ENCODE peak calls at places on chromosomes 3 and 15, in seven cellular contexts. B is CD8-positive, alpha-beta T cell; E is body of pancreas; L is HCT116; Q is AG09309; J is cardiac muscle cell; D is A549. U is an unnamed sample.

GRCh38 chr3:188320757-188321156 is 166.8 kb downstream of the LPP start:
- DNase-seq in B (no peak), E (no peak), L (no peak), Q (peak), J (no peak), D (no peak), U (peak)

GRCh38 chr3:87625911-87626310 is 349.5 kb upstream of the POU1F1 start:
- DNase-seq in B (no peak), E (no peak), L (no peak), Q (no peak), J (no peak), D (no peak), U (no peak)

GRCh38 chr15:62834686-62835279 is 207.8 kb upstream of the TPM1 start:
- DNase-seq in B (no peak), E (no peak), L (no peak), Q (no peak), J (no peak), D (no peak), U (no peak)

GRCh38 chr15:66907826-66908502 is 157.4 kb upstream of the SMAD3 start:
- DNase-seq in B (no peak), E (peak), L (no peak), Q (no peak), J (no peak), D (no peak), U (peak)

GRCh38 chr3:62940763-62941632 is 65.8 kb upstream of the CADPS start:
- DNase-seq in B (no peak), E (no peak), L (no peak), Q (peak), J (no peak), D (no peak), U (peak)

GRCh38 chr3:143974877-143975238 is 3.2 kb downstream of the DIPK2A start:
- DNase-seq in B (no peak), E (no peak), L (no peak), Q (no peak), J (no peak), D (no peak), U (no peak)

GRCh38 chr15:62464705-62465104 is 299.6 kb upstream of the C2CD4B start:
- DNase-seq in B (no peak), E (no peak), L (no peak), Q (no peak), J (no peak), D (no peak), U (peak)

GRCh38 chr3:11718582-11719405 is 75.1 kb upstream of the VGLL4 start:
- DNase-seq in B (peak), E (peak), L (peak), Q (no peak), J (peak), D (peak), U (peak)

GRCh38 chr15:74603026-74603788 is 12.4 kb upstream of the CLK3 start:
- DNase-seq in B (no peak), E (no peak), L (no peak), Q (no peak), J (no peak), D (no peak), U (no peak)

GRCh38 chr3:23926736-23927135 is 9.8 kb downstream of the RPL15 start:
- DNase-seq in B (no peak), E (no peak), L (no peak), Q (no peak), J (no peak), D (peak), U (no peak)

GRCh38 chr15:29805043-29805707 is 17.1 kb downstream of the TJP1 start:
- DNase-seq in B (no peak), E (no peak), L (no peak), Q (peak), J (no peak), D (peak), U (peak)

GRCh38 chr3:171981271-171981605 is 58.1 kb upstream of the FNDC3B start:
- DNase-seq in B (no peak), E (no peak), L (no peak), Q (no peak), J (no peak), D (no peak), U (no peak)

GRCh38 chr15:73753250-73754130 is at the start of gene INSYN1:
- DNase-seq in B (no peak), E (peak), L (no peak), Q (no peak), J (peak), D (no peak), U (peak)

GRCh38 chr3:151751161-151751560 is 17.4 kb downstream of the AADACL2 start:
- DNase-seq in B (no peak), E (no peak), L (no peak), Q (peak), J (no peak), D (no peak), U (peak)

GRCh38 chr3:182165234-182165633 is 453.5 kb downstream of the SOX2 start:
- DNase-seq in B (no peak), E (no peak), L (no peak), Q (no peak), J (peak), D (no peak), U (no peak)

GRCh38 chr3:79167651-79168416 is 600.0 kb downstream of the ROBO1 start:
- DNase-seq in B (no peak), E (no peak), L (no peak), Q (peak), J (no peak), D (peak), U (peak)

GRCh38 chr15:94324117-94324826 is 92.9 kb downstream of the MCTP2 start:
- DNase-seq in B (peak), E (peak), L (peak), Q (no peak), J (peak), D (peak), U (peak)

GRCh38 chr3:136142592-136142991 is 53.5 kb downstream of the MSL2 start:
- DNase-seq in B (no peak), E (no peak), L (peak), Q (peak), J (no peak), D (peak), U (peak)

GRCh38 chr15:99211926-99212325 is 37.5 kb downstream of the TTC23 start:
- DNase-seq in B (no peak), E (no peak), L (no peak), Q (no peak), J (no peak), D (peak), U (peak)

GRCh38 chr3:49723631-49724551 is at the start of gene GMPPB:
- DNase-seq in B (peak), E (peak), L (peak), Q (peak), J (peak), D (peak), U (peak)

GRCh38 chr15:56978898-56979662 is 60.6 kb downstream of the TCF12 start:
- DNase-seq in B (no peak), E (no peak), L (no peak), Q (no peak), J (no peak), D (peak), U (peak)

GRCh38 chr3:172040976-172041963 is 1.9 kb downstream of the FNDC3B start:
- DNase-seq in B (no peak), E (peak), L (no peak), Q (peak), J (no peak), D (peak), U (peak)

GRCh38 chr3:150545419-150546225 is 674 bp downstream of the SERP1 start:
- DNase-seq in B (peak), E (peak), L (no peak), Q (no peak), J (peak), D (peak), U (peak)

GRCh38 chr3:184262166-184262926 is 993 bp upstream of the CAMK2N2 start:
- DNase-seq in B (peak), E (peak), L (no peak), Q (no peak), J (no peak), D (no peak), U (no peak)

GRCh38 chr3:54243262-54243931 is 121.0 kb downstream of the CACNA2D3 start:
- DNase-seq in B (no peak), E (peak), L (no peak), Q (no peak), J (no peak), D (peak), U (no peak)

GRCh38 chr3:135056084-135056730 is 261.1 kb downstream of the EPHB1 start:
- DNase-seq in B (no peak), E (no peak), L (no peak), Q (no peak), J (no peak), D (no peak), U (no peak)

GRCh38 chr3:13811614-13812013 is 68.3 kb downstream of the WNT7A start:
- DNase-seq in B (no peak), E (no peak), L (no peak), Q (no peak), J (no peak), D (no peak), U (no peak)

GRCh38 chr3:186044973-186045372 is 63.9 kb downstream of the ETV5 start:
- DNase-seq in B (no peak), E (peak), L (no peak), Q (no peak), J (no peak), D (no peak), U (no peak)

GRCh38 chr3:197750396-197750831 is 731 bp downstream of the FYTTD1 start:
- DNase-seq in B (peak), E (peak), L (no peak), Q (no peak), J (peak), D (peak), U (peak)

GRCh38 chr15:93862791-93863190 is 368.6 kb upstream of the MCTP2 start:
- DNase-seq in B (no peak), E (peak), L (no peak), Q (no peak), J (no peak), D (no peak), U (no peak)

GRCh38 chr3:38131621-38132369 is 5.1 kb downstream of the ACAA1 start:
- DNase-seq in B (no peak), E (peak), L (no peak), Q (no peak), J (peak), D (peak), U (peak)

GRCh38 chr15:70508561-70509281 is 254.6 kb downstream of the UACA start:
- DNase-seq in B (no peak), E (no peak), L (no peak), Q (peak), J (no peak), D (peak), U (peak)

GRCh38 chr3:149572796-149573414 is 84.9 kb downstream of the WWTR1 start:
- DNase-seq in B (no peak), E (no peak), L (no peak), Q (no peak), J (no peak), D (no peak), U (peak)

GRCh38 chr15:87711011-87711410 is 545.5 kb downstream of the NTRK3 start:
- DNase-seq in B (no peak), E (no peak), L (no peak), Q (no peak), J (no peak), D (no peak), U (no peak)

GRCh38 chr15:70056091-70056680 is 41.5 kb downstream of the TLE3 start:
- DNase-seq in B (no peak), E (no peak), L (no peak), Q (no peak), J (no peak), D (no peak), U (no peak)

GRCh38 chr3:47404955-47405790 is 24.4 kb downstream of the PTPN23 start:
- DNase-seq in B (no peak), E (no peak), L (no peak), Q (peak), J (peak), D (no peak), U (peak)

GRCh38 chr3:47408839-47409229 is 28.0 kb downstream of the PTPN23 start:
- DNase-seq in B (no peak), E (no peak), L (no peak), Q (no peak), J (no peak), D (no peak), U (no peak)

GRCh38 chr3:47407896-47408838 is 27.3 kb downstream of the PTPN23 start:
- DNase-seq in B (no peak), E (no peak), L (no peak), Q (no peak), J (no peak), D (no peak), U (no peak)

GRCh38 chr3:47405820-47406761 is 25.3 kb downstream of the PTPN23 start:
- DNase-seq in B (no peak), E (no peak), L (no peak), Q (no peak), J (no peak), D (no peak), U (no peak)

GRCh38 chr3:47406762-47407149 is 25.9 kb downstream of the PTPN23 start:
- DNase-seq in B (no peak), E (no peak), L (no peak), Q (no peak), J (no peak), D (no peak), U (no peak)
- TF ChIP-seq CTCF in B (no peak), E (no peak), L (no peak), Q (no peak), J (no peak), D (no peak), U (no peak)

GRCh38 chr3:51389423-51390183 is 1.5 kb upstream of the RBM15B start:
- DNase-seq in B (peak), E (peak), L (no peak), Q (no peak), J (peak), D (peak), U (peak)
- H3K4me3 ChIP-seq in B (no peak), E (no peak), L (no peak), Q (no peak), J (no peak), D (no peak), U (no peak)

DNA sequence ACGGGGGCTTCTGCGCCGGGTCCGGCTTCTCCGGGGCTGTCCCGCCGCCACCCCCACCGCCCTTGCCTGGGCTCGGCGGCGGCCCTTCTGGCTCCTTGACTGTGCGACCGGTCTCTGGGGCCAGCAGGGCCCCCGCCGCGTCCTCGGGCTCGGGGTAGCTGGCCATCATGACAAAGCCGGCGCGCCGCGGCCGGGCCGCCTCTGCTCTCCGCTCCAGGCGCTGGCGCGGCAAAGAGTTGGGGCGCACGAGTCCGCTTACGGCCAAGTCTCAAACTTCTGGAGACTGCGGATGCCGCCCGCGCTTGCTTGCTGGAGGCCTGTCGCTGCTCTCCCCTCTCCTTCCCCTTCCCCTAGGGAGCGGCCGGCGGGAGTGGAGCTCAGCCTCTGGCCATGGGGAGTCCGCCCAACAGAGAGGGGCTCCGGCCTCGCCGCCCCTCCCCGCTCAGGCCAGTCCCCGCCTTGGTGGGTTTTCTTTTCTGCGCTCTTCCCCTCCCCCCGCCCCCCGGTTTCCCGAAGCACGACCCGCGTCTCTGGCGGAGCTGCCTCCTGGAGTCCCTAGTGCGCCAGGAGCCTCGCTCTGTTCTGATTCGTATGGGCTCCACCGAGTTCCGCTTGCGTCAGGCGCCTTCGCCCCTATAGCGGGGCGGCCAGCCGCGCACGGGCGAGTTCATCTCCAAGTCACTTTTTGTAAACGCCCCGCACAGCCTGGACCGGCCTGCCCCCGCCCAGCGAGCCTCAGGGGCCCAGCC is at the start of the genes FOXL2 and FOXL2NB:
- DNase-seq in B (peak), E (peak), L (no peak), Q (no peak), J (peak), D (peak), U (peak)
- TF ChIP-seq CTCF in B (no peak), E (no peak), L (no peak), Q (no peak), J (no peak), D (no peak), U (no peak)

DNA sequence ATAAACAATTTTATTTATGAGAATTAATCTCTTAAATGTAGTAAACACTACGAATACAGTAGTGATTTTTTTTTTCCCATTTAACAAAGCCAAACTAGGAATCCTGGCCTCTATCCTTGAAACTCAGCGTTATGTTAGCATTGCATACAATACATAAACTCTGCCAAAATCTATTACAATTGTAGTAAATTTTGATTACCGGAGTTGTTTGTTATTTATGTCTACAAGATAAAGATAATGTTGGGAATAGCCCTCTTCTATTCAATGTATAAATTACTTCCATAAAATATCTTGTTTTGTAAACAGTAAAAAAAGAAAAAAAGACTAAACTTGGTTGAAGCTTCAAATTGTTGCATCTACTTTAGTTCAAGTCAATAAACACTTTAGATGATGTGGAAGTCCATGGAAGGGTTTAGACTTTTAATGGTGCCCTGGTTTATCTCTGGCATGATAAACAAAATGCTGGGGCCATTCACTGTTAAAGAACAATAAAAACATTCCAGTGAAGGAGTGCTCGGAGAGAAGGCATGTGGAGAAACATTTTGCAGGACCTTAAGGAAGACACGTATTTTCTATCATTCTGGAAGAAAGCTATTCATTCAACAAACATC is 77.3 kb upstream of the NR2F2 start:
- DNase-seq in B (no peak), E (no peak), L (no peak), Q (no peak), J (no peak), D (no peak), U (no peak)
- H3K4me3 ChIP-seq in B (no peak), E (no peak), L (no peak), Q (no peak), J (no peak), D (no peak), U (no peak)

GRCh38 chr15:45646220-45646619 is 11.4 kb downstream of the SQOR start:
- DNase-seq in B (no peak), E (no peak), L (no peak), Q (no peak), J (no peak), D (no peak), U (no peak)
- TF ChIP-seq CTCF in B (no peak), E (no peak), L (no peak), Q (no peak), J (no peak), D (no peak), U (no peak)